ENCODE peak calls at places on chromosomes 3 and 15, in five cellular contexts. L is neuronal stem cell, H is mesenchymal stem cell, J is trophoblast cell, I is H1. P is an unnamed sample. For H3K27me3, the result is how much of the 10 kb centered on the place peaks cover.

GRCh38 chr15:85607842-85608241 is 186.9 kb downstream of the KLHL25 start:
- DNase-seq in H (peak), L (no peak), J (peak), I (no peak), P (no peak)

GRCh38 chr15:91508633-91509032 is 344.9 kb upstream of the SLCO3A1 start:
- DNase-seq in J (no peak), H (no peak), I (no peak), L (no peak), P (no peak)

GRCh38 chr15:85142324-85142723 is 160.7 kb downstream of the PDE8A start:
- DNase-seq in L (no peak), J (no peak), H (peak), I (no peak), P (no peak)

GRCh38 chr3:122101646-122102045 is 46.5 kb downstream of the CD86 start:
- DNase-seq in L (peak), I (no peak), H (peak), J (peak), P (no peak)

GRCh38 chr3:38131621-38132369 is 5.1 kb downstream of the ACAA1 start:
- DNase-seq in H (peak), I (peak), J (no peak), L (peak), P (peak)

GRCh38 chr3:185423178-185423577 is 60.2 kb downstream of the MAP3K13 start:
- DNase-seq in H (peak), L (no peak), I (no peak), J (peak), P (no peak)

GRCh38 chr15:40825661-40826088 is 2.8 kb downstream of the PPP1R14D start:
- DNase-seq in H (peak), J (peak), I (no peak), L (no peak), P (no peak)

GRCh38 chr3:178646205-178646604 is 110.0 kb downstream of the KCNMB2 start:
- DNase-seq in J (no peak), L (no peak), I (no peak), H (peak), P (no peak)

GRCh38 chr3:86381247-86381646 is 609.7 kb downstream of the VGLL3 start:
- DNase-seq in J (no peak), I (no peak), L (no peak), H (no peak), P (no peak)

GRCh38 chr3:188491276-188491687 is 337.3 kb downstream of the LPP start:
- DNase-seq in L (no peak), I (no peak), J (no peak), H (peak), P (no peak)

GRCh38 chr3:192827208-192827607 is 90.4 kb downstream of the MB21D2 start:
- DNase-seq in L (no peak), H (no peak), J (no peak), I (no peak), P (no peak)

GRCh38 chr3:179898024-179898423 is 138.7 kb downstream of the PEX5L start:
- DNase-seq in L (peak), I (no peak), H (peak), J (peak), P (peak)

GRCh38 chr15:70351941-70352774 is 254.4 kb upstream of the TLE3 start:
- DNase-seq in L (no peak), I (no peak), H (no peak), J (no peak), P (no peak)

GRCh38 chr3:14278799-14279705 is 100.4 kb downstream of the LSM3 start:
- DNase-seq in L (no peak), I (peak), J (peak), H (peak), P (peak)

GRCh38 chr3:52532838-52533622 is 627 bp downstream of the NT5DC2 start:
- DNase-seq in H (peak), J (no peak), I (peak), L (peak), P (peak)

GRCh38 chr3:193716155-193716554 is 123.1 kb downstream of the OPA1 start:
- DNase-seq in J (no peak), H (no peak), L (no peak), I (no peak), P (no peak)

GRCh38 chr15:69783211-69783610 is 314.5 kb downstream of the TLE3 start:
- DNase-seq in J (no peak), L (no peak), I (no peak), H (no peak), P (no peak)

GRCh38 chr3:122918576-122919290 is 108.8 kb downstream of the SEMA5B start:
- DNase-seq in H (peak), L (no peak), I (no peak), J (no peak), P (no peak)

GRCh38 chr3:58072046-58072445 is 63.8 kb downstream of the FLNB start:
- DNase-seq in J (no peak), L (no peak), H (peak), I (no peak), P (no peak)

GRCh38 chr3:124694486-124694885 is 35.8 kb upstream of the UMPS start:
- DNase-seq in L (no peak), H (no peak), J (no peak), I (no peak), P (no peak)

GRCh38 chr15:28995721-28996120 is 109.9 kb downstream of the APBA2 start:
- DNase-seq in I (no peak), H (no peak), L (no peak), J (no peak), P (no peak)

GRCh38 chr3:36714343-36714742 is 50.0 kb downstream of the DCLK3 start:
- DNase-seq in H (no peak), J (peak), L (no peak), I (no peak), P (no peak)

GRCh38 chr3:99674086-99674789 is 35.8 kb downstream of the COL8A1 start:
- DNase-seq in L (no peak), I (no peak), J (peak), H (no peak), P (no peak)

GRCh38 chr3:98555025-98555379 is 23.2 kb downstream of the GPR15 start:
- DNase-seq in J (no peak), I (no peak), H (no peak), L (no peak), P (no peak)

GRCh38 chr3:127157181-127157828 is 35.6 kb upstream of the PRR23E start:
- DNase-seq in J (no peak), H (no peak), L (no peak), I (no peak), P (no peak)

GRCh38 chr3:72274511-72275295 is 489.8 kb upstream of the PROK2 start:
- DNase-seq in H (peak), I (no peak), L (no peak), J (no peak), P (no peak)

GRCh38 chr15:66886241-66886675 is 179.1 kb upstream of the SMAD3 start:
- DNase-seq in I (peak), L (no peak), J (no peak), H (no peak), P (no peak)

GRCh38 chr3:46854543-46854942 is 8.7 kb downstream of the MYL3 start:
- DNase-seq in L (no peak), H (no peak), I (no peak), J (no peak), P (no peak)

GRCh38 chr15:52288051-52288942 is 7.3 kb downstream of the MYO5C start:
- DNase-seq in H (peak), J (peak), I (peak), L (no peak), P (no peak)

GRCh38 chr3:101687142-101687931 is 819 bp upstream of the RPL24 start:
- DNase-seq in H (no peak), I (no peak), L (no peak), J (peak), P (no peak)

GRCh38 chr3:18307529-18307928 is 117.6 kb downstream of the SATB1 start:
- DNase-seq in J (no peak), H (no peak), L (no peak), I (no peak), P (no peak)

GRCh38 chr15:29872716-29873115 is 50.4 kb upstream of the TJP1 start:
- DNase-seq in L (no peak), J (no peak), H (no peak), I (no peak), P (no peak)

GRCh38 chr15:58369261-58369699 is 62.5 kb upstream of the LIPC start:
- DNase-seq in L (no peak), H (peak), I (no peak), J (no peak), P (no peak)

GRCh38 chr3:197289726-197290125 is 8.7 kb downstream of the DLG1 start:
- DNase-seq in J (no peak), I (no peak), L (no peak), H (no peak), P (no peak)
- H4K8ac ChIP-seq in J (no peak), I (no peak), L (no peak), H (no peak), P (no peak)

GRCh38 chr15:63044077-63044644 is 1.6 kb downstream of the TPM1 start:
- DNase-seq in I (no peak), L (no peak), J (no peak), H (no peak), P (no peak)

GRCh38 chr15:63044645-63045437 is 2.3 kb downstream of the TPM1 start:
- DNase-seq in J (no peak), L (peak), H (no peak), I (no peak), P (peak)

GRCh38 chr15:63041982-63042878 is at the start of gene TPM1:
- DNase-seq in I (peak), L (peak), H (peak), J (peak), P (peak)

GRCh38 chr15:63042879-63043340 is 363 bp downstream of the TPM1 start:
- DNase-seq in I (no peak), J (no peak), L (no peak), H (no peak), P (no peak)

DNA sequence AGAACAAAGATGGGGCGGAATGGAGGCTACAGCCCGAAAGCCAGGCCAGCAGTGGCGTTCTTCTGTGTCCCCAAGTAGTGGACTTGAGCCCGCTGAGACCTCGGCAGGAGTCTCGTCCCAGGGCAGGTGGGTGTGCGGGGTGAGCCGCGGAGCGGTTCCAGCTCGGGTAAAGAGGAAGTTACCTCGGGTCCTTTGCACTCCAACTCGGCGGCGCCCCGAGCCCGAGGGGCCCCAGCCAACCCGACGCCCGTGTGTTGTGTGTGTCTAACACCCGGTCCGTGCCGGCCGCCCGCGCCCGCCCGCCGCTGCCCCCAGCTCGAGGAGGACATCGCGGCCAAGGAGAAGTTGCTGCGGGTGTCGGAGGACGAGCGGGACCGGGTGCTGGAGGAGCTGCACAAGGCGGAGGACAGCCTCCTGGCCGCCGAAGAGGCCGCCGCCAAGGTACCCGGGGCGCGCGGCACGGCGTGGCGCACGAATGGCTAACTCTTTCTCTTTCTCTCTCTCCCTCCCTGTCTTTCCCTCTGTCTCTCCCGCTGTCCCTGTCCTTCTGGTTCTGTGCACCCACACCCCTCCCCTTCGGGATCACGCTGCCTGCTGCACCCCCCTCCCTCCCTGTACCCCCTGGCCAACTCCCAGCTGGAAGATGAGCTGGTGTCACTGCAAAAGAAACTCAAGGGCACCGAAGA is 987 bp downstream of the TPM1 start:
- DNase-seq in I (no peak), J (no peak), H (peak), L (no peak), P (no peak)
- H3K27me3 ChIP-seq in I (under half), J (under half), H (under half), L (under half), P (under half)

GRCh38 chr3:168398371-168399030 is 302.8 kb upstream of the GOLIM4 start:
- DNase-seq in I (no peak), H (peak), L (no peak), J (no peak), P (no peak)

GRCh38 chr3:168395551-168395950 is 299.8 kb upstream of the GOLIM4 start:
- DNase-seq in H (no peak), L (no peak), I (no peak), J (no peak), P (no peak)
- H2BK12ac ChIP-seq in H (no peak), L (no peak), I (no peak), J (no peak), P (no peak)

GRCh38 chr15:60479711-60480110 is 769 bp upstream of the ICE2 start:
- DNase-seq in L (no peak), J (peak), H (no peak), I (no peak), P (no peak)
- H4K8ac ChIP-seq in L (no peak), J (no peak), H (no peak), I (no peak), P (no peak)

DNA sequence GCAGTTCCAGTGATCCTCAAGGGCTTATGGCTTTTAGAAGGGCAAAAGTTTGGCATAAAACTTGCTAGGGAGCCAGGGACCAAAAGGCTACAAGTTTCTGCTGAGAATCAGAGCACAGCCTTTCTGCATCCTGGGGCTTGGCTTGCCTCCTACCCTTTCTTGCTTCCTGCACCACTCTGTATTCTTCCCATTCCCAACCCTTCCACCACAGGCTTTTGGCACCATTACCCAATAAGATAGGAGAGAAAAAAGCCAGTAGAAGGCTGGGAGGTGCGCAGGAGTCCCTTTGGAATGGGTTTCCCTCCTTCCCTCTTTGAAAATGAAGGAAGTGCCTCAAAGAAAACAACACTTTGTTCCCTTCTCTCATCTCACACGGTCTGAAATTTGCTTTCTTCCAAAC is 268.6 kb downstream of the PDCD6IP start:
- DNase-seq in H (no peak), J (no peak), I (no peak), L (no peak), P (no peak)
- H3K27me3 ChIP-seq in H (under half), J (under half), I (under half), L (under half), P (under half)